ENCODE peak calls at places on chromosomes 1 and 21, in five cellular contexts. V, I, L, R and A are unnamed samples.
A peak's percentile ranks its signal among the peaks of the same experiment; 100 is the strongest.

GRCh38 chr1:147168626-147169058 is 3.6 kb downstream of the PRKAB2 start:
- DNase-seq in V (no peak), I (no peak), L (no peak), R (no peak), A (no peak)

GRCh38 chr1:41015281-41015680 is 6.2 kb downstream of the SLFNL1 start:
- DNase-seq in V (no peak), I (no peak), L (no peak), R (no peak), A (no peak)

GRCh38 chr1:79929356-79929755 is 922.8 kb upstream of the ADGRL4 start:
- DNase-seq in V (no peak), I (no peak), L (no peak), R (no peak), A (no peak)

GRCh38 chr1:68202239-68202832 is 30.0 kb downstream of the WLS start:
- DNase-seq in V (no peak), I (no peak), L (no peak), R (no peak), A (no peak)

GRCh38 chr1:202621446-202621845 is 88.8 kb downstream of the SYT2 start:
- DNase-seq in V (no peak), I (no peak), L (peak; percentile 15), R (no peak), A (no peak)

GRCh38 chr21:21468003-21468402 is 469.8 kb downstream of the NCAM2 start:
- DNase-seq in V (no peak), I (no peak), L (no peak), R (no peak), A (no peak)

GRCh38 chr1:163273766-163274441 is 47.9 kb upstream of the NUF2 start:
- DNase-seq in V (no peak), I (no peak), L (no peak), R (no peak), A (no peak)

GRCh38 chr1:53572061-53572801 is 113.0 kb downstream of the DMRTB1 start:
- DNase-seq in V (peak; percentile 29), I (peak; percentile 34), L (peak; percentile 51), R (peak; percentile 12), A (no peak)

GRCh38 chr1:151616505-151616849 is 4.6 kb downstream of the SNX27 start:
- DNase-seq in V (no peak), I (no peak), L (no peak), R (no peak), A (no peak)

GRCh38 chr1:234598974-234599616 is 10.9 kb downstream of the IRF2BP2 start:
- DNase-seq in V (peak; percentile 71), I (no peak), L (no peak), R (no peak), A (no peak)

GRCh38 chr1:100955322-100955721 is 59.4 kb downstream of the SLC30A7 start:
- DNase-seq in V (no peak), I (peak; percentile 66), L (no peak), R (no peak), A (no peak)

GRCh38 chr1:175881571-175881970 is 138.2 kb upstream of the TNR start:
- DNase-seq in V (no peak), I (no peak), L (no peak), R (no peak), A (no peak)

GRCh38 chr1:205729945-205730610 is 19.9 kb downstream of the NUCKS1 start:
- DNase-seq in V (no peak), I (no peak), L (no peak), R (no peak), A (no peak)

GRCh38 chr1:68347415-68347814 is 102.3 kb downstream of the RPE65 start:
- DNase-seq in V (peak; percentile 25), I (no peak), L (peak; percentile 87), R (no peak), A (no peak)

GRCh38 chr1:106921186-106921585 is 135.3 kb upstream of the PRMT6 start:
- DNase-seq in V (no peak), I (no peak), L (no peak), R (no peak), A (no peak)

GRCh38 chr1:41319106-41319755 is 42.0 kb upstream of the FOXO6 start:
- DNase-seq in V (no peak), I (no peak), L (no peak), R (no peak), A (no peak)

GRCh38 chr21:41207401-41208388 is 39.7 kb downstream of the BACE2 start:
- DNase-seq in V (peak; percentile 62), I (peak; percentile 52), L (no peak), R (no peak), A (no peak)

GRCh38 chr1:27868932-27869718 is 3.2 kb upstream of the THEMIS2 start:
- DNase-seq in V (no peak), I (no peak), L (peak; percentile 91), R (no peak), A (no peak)

GRCh38 chr1:58895559-58896135 is 111.8 kb upstream of the JUN start:
- DNase-seq in V (no peak), I (no peak), L (peak; percentile 82), R (no peak), A (no peak)

GRCh38 chr1:2506007-2506860 is 20.2 kb downstream of the PANK4 start:
- DNase-seq in V (no peak), I (no peak), L (no peak), R (no peak), A (no peak)

GRCh38 chr21:45250272-45250671 is 37.4 kb downstream of the POFUT2 start:
- DNase-seq in V (no peak), I (no peak), L (no peak), R (no peak), A (no peak)

GRCh38 chr1:6037338-6037762 is 8.3 kb upstream of the KCNAB2 start:
- DNase-seq in V (no peak), I (no peak), L (no peak), R (no peak), A (no peak)

GRCh38 chr1:78045850-78046778 is at the start of gene GIPC2:
- DNase-seq in V (no peak), I (no peak), L (peak; percentile 80), R (peak; percentile 60), A (no peak)

GRCh38 chr1:174021611-174022079 is 512 bp downstream of the RC3H1 start:
- DNase-seq in V (no peak), I (no peak), L (no peak), R (peak; percentile 68), A (no peak)

GRCh38 chr1:64814427-64814826 is 69.6 kb downstream of the RAVER2 start:
- DNase-seq in V (no peak), I (no peak), L (no peak), R (no peak), A (no peak)

GRCh38 chr1:227356582-227357228 is 38.4 kb upstream of the CDC42BPA start:
- DNase-seq in V (no peak), I (no peak), L (no peak), R (peak; percentile 46), A (no peak)

GRCh38 chr1:208179303-208179702 is 64.9 kb downstream of the PLXNA2 start:
- DNase-seq in V (no peak), I (no peak), L (no peak), R (no peak), A (no peak)

GRCh38 chr1:224287714-224288113 is 42.3 kb downstream of the NVL start:
- DNase-seq in V (no peak), I (no peak), L (no peak), R (no peak), A (peak; percentile 22)

GRCh38 chr1:156421062-156421938 is 52.3 kb downstream of the RHBG start:
- DNase-seq in V (peak; percentile 64), I (no peak), L (peak; percentile 88), R (peak; percentile 93), A (peak; percentile 55)

GRCh38 chr1:51300270-51300669 is 30.1 kb downstream of the TTC39A start:
- DNase-seq in V (no peak), I (no peak), L (no peak), R (no peak), A (no peak)

GRCh38 chr1:210294991-210295773 is 33.5 kb upstream of the HHAT start:
- DNase-seq in V (peak; percentile 51), I (no peak), L (no peak), R (peak; percentile 49), A (peak; percentile 37)

GRCh38 chr1:248361111-248361715 is at the start of gene OR2T4:
- DNase-seq in V (no peak), I (no peak), L (no peak), R (no peak), A (no peak)

DNA sequence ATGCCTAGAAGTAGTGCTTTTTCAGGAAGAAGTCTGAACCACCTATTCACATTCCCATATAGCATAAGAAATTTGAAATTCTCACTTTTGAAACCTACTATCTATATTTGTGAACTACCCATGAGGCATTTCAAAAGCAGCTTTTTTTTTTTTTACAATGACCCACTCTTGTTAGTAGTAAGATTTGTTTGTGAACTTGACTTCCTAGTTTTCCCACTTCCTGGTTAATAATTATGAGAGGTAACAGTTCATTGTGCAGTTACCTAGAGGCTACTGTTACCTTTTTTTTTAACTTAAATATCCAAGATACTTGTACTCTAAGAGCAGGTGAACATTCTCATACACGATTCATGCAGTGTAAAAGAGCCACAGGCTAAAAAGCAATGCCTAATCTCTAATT is 371.7 kb upstream of the ADGRL2 start:
- DNase-seq in V (no peak), I (no peak), L (no peak), R (no peak), A (no peak)
- TF ChIP-seq CTCF in V (no peak), I (no peak), L (no peak), R (no peak), A (no peak)

DNA sequence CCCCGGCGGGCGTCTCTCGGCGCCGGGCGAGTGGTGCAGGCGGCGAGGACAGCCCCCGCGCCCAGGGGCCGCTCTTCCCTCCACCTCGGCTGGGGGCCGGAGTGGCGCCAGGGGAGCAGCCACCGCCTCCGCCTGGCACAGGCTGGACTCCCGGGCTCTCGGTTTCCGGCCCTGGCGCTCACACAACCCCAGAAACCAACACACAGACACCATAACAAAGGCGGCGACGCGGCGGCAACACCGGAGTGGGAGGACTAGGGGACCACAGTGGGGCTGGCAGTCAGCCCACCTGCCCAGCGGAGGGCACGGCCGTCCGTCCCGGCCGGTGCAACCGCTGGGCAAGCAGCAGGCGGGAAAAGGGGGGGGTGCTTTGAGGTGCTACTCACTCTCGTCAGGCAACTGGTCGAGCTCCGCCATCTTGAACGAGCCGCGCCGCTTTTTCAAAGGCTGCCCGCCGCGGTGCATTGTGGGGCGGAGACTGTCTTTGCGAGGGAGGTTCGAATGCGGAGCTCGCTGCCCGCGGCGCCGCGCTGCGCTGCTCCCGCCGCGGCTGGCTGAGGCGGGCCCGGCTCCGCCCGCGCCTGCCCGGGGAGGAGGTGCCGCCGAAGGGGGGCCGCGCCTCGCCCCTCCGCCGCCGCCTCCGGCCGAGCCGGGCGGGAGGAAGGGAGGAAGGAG is at the start of gene LIN9:
- DNase-seq in V (peak; percentile 87), I (peak; percentile 72), L (peak; percentile 98), R (peak; percentile 95), A (peak; percentile 95)
- TF ChIP-seq CTCF in V (no peak), I (no peak), L (no peak), R (no peak), A (peak; percentile 21)

DNA sequence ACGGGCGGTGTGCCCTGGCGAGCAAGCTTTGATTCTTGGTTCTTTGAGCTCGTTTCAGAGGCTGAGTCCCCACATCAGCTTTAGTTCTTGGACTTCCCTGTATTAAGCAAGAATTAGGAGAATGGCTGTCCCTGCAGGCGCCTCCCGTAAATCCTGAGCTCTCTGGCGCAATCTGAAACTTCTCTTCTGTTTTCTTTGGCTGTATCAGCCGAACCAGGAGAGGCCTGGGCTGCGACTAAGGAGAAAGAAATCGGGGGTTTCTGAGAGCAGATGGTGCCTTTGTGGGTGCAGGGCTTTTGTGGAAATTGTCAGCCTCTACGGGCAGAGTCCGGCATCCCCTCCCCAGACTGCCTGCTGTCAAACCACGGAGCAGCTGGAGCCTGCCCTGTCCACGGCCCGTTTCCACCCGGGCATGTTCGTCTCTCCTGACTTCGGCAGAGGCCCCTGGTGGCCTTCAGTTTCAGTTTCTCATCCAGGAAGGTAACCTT is 17.9 kb downstream of the CSTB start:
- DNase-seq in V (no peak), I (no peak), L (peak; percentile 72), R (no peak), A (no peak)
- TF ChIP-seq CTCF in V (no peak), I (no peak), L (no peak), R (no peak), A (no peak)

GRCh38 chr1:29508458-29509107 is 272.3 kb downstream of the PTPRU start:
- DNase-seq in V (no peak), I (no peak), L (no peak), R (no peak), A (no peak)
- TF ChIP-seq CTCF in V (no peak), I (no peak), L (no peak), R (no peak), A (no peak)